ENCODE peak calls at places on chromosomes 7 and 10, in six cellular contexts. One of them, this sample, is unnamed.

GRCh38 chr10:33524966-33525365 is 190.5 kb upstream of the NRP1 start:
- DNase-seq in testis: no peak
- DNase-seq in colonic mucosa: no peak
- DNase-seq in PC-3: no peak
- DNase-seq in fibroblast of lung: peak; percentile 71
- DNase-seq in AG04450: peak; percentile 10
- DNase-seq in this sample: no peak

GRCh38 chr10:3433131-3433530 is 260.5 kb upstream of the PITRM1 start:
- DNase-seq in PC-3: no peak
- DNase-seq in testis: no peak
- DNase-seq in colonic mucosa: no peak
- DNase-seq in fibroblast of lung: no peak
- DNase-seq in AG04450: no peak
- DNase-seq in this sample: no peak

GRCh38 chr7:11665381-11665780 is 166.6 kb downstream of the THSD7A start:
- DNase-seq in AG04450: no peak
- DNase-seq in colonic mucosa: no peak
- DNase-seq in fibroblast of lung: no peak
- DNase-seq in testis: no peak
- DNase-seq in PC-3: no peak
- DNase-seq in this sample: no peak

GRCh38 chr7:148515237-148515636 is 75.3 kb upstream of the C7orf33 start:
- DNase-seq in PC-3: no peak
- DNase-seq in testis: no peak
- DNase-seq in AG04450: no peak
- DNase-seq in colonic mucosa: no peak
- DNase-seq in fibroblast of lung: peak; percentile 46
- DNase-seq in this sample: no peak

GRCh38 chr10:72445851-72446250 is 91.1 kb upstream of the DNAJB12 start:
- DNase-seq in colonic mucosa: no peak
- DNase-seq in fibroblast of lung: no peak
- DNase-seq in PC-3: no peak
- DNase-seq in AG04450: no peak
- DNase-seq in testis: no peak
- DNase-seq in this sample: no peak

GRCh38 chr10:102773986-102774385 is 30.2 kb downstream of the WBP1L start:
- DNase-seq in testis: no peak
- DNase-seq in fibroblast of lung: peak; percentile 50
- DNase-seq in colonic mucosa: no peak
- DNase-seq in PC-3: no peak
- DNase-seq in AG04450: no peak
- DNase-seq in this sample: no peak

GRCh38 chr7:881441-882234 is 5.3 kb downstream of the GET4 start:
- DNase-seq in fibroblast of lung: no peak
- DNase-seq in testis: no peak
- DNase-seq in AG04450: no peak
- DNase-seq in colonic mucosa: no peak
- DNase-seq in PC-3: no peak
- DNase-seq in this sample: no peak

GRCh38 chr10:23055424-23056191 is 39.8 kb upstream of the MSRB2 start:
- DNase-seq in testis: no peak
- DNase-seq in PC-3: no peak
- DNase-seq in fibroblast of lung: no peak
- DNase-seq in colonic mucosa: no peak
- DNase-seq in AG04450: no peak
- DNase-seq in this sample: no peak

GRCh38 chr7:138246391-138246790 is 170.1 kb downstream of the AKR1D1 start:
- DNase-seq in testis: no peak
- DNase-seq in AG04450: no peak
- DNase-seq in fibroblast of lung: no peak
- DNase-seq in PC-3: no peak
- DNase-seq in colonic mucosa: no peak
- DNase-seq in this sample: no peak

GRCh38 chr10:105743343-105744056 is 1102.4 kb downstream of the SORCS3 start:
- DNase-seq in testis: no peak
- DNase-seq in AG04450: no peak
- DNase-seq in colonic mucosa: no peak
- DNase-seq in fibroblast of lung: no peak
- DNase-seq in PC-3: no peak
- DNase-seq in this sample: no peak

GRCh38 chr7:46725136-46725535 is 804.1 kb upstream of the IGFBP3 start:
- DNase-seq in AG04450: no peak
- DNase-seq in fibroblast of lung: no peak
- DNase-seq in PC-3: no peak
- DNase-seq in testis: no peak
- DNase-seq in colonic mucosa: no peak
- DNase-seq in this sample: no peak

GRCh38 chr10:18179901-18180300 is 39.7 kb downstream of the CACNB2 start:
- DNase-seq in fibroblast of lung: peak; percentile 87
- DNase-seq in colonic mucosa: no peak
- DNase-seq in PC-3: peak; percentile 8
- DNase-seq in AG04450: no peak
- DNase-seq in testis: peak; percentile 43
- DNase-seq in this sample: no peak

GRCh38 chr7:158300427-158300826 is 287.2 kb downstream of the PTPRN2 start:
- DNase-seq in colonic mucosa: no peak
- DNase-seq in AG04450: no peak
- DNase-seq in testis: no peak
- DNase-seq in PC-3: no peak
- DNase-seq in fibroblast of lung: no peak
- DNase-seq in this sample: no peak

GRCh38 chr7:1295776-1296726 is 63.4 kb downstream of the UNCX start:
- DNase-seq in PC-3: no peak
- DNase-seq in AG04450: no peak
- DNase-seq in fibroblast of lung: no peak
- DNase-seq in testis: no peak
- DNase-seq in colonic mucosa: no peak
- DNase-seq in this sample: no peak

GRCh38 chr7:25180946-25181345 is 47.3 kb downstream of the NPVF start:
- DNase-seq in PC-3: no peak
- DNase-seq in colonic mucosa: no peak
- DNase-seq in testis: no peak
- DNase-seq in AG04450: no peak
- DNase-seq in fibroblast of lung: peak; percentile 3
- DNase-seq in this sample: no peak

GRCh38 chr7:128859232-128860157 is 3.2 kb upstream of the ATP6V1F start:
- DNase-seq in testis: no peak
- DNase-seq in colonic mucosa: no peak
- DNase-seq in PC-3: no peak
- DNase-seq in AG04450: no peak
- DNase-seq in fibroblast of lung: no peak
- DNase-seq in this sample: no peak

GRCh38 chr10:119031496-119032059 is 2.1 kb downstream of the NANOS1 start:
- DNase-seq in testis: no peak
- DNase-seq in PC-3: peak; percentile 3
- DNase-seq in fibroblast of lung: no peak
- DNase-seq in colonic mucosa: no peak
- DNase-seq in AG04450: no peak
- DNase-seq in this sample: no peak

GRCh38 chr7:18499407-18500197 is 4.1 kb downstream of the HDAC9 start:
- DNase-seq in PC-3: peak; percentile 62
- DNase-seq in colonic mucosa: no peak
- DNase-seq in AG04450: no peak
- DNase-seq in testis: no peak
- DNase-seq in fibroblast of lung: no peak
- DNase-seq in this sample: no peak

GRCh38 chr7:2482725-2483451 is 6.7 kb upstream of the GRIFIN start:
- DNase-seq in PC-3: no peak
- DNase-seq in AG04450: no peak
- DNase-seq in colonic mucosa: no peak
- DNase-seq in testis: no peak
- DNase-seq in fibroblast of lung: no peak
- DNase-seq in this sample: no peak

GRCh38 chr10:45380903-45381610 is 7.0 kb downstream of the ALOX5 start:
- DNase-seq in AG04450: no peak
- DNase-seq in PC-3: no peak
- DNase-seq in colonic mucosa: no peak
- DNase-seq in fibroblast of lung: no peak
- DNase-seq in testis: no peak
- DNase-seq in this sample: no peak

GRCh38 chr10:8412541-8412940 is 358.1 kb downstream of the GATA3 start:
- DNase-seq in PC-3: no peak
- DNase-seq in AG04450: no peak
- DNase-seq in colonic mucosa: no peak
- DNase-seq in testis: no peak
- DNase-seq in fibroblast of lung: no peak
- DNase-seq in this sample: no peak

GRCh38 chr10:71598673-71599072 is 120.9 kb downstream of the C10orf105 start:
- DNase-seq in fibroblast of lung: peak; percentile 18
- DNase-seq in AG04450: no peak
- DNase-seq in PC-3: no peak
- DNase-seq in colonic mucosa: peak; percentile 65
- DNase-seq in testis: peak; percentile 83
- DNase-seq in this sample: peak; percentile 84

GRCh38 chr7:11830582-11831382 is 1.2 kb downstream of the THSD7A start:
- DNase-seq in PC-3: no peak
- DNase-seq in AG04450: no peak
- DNase-seq in fibroblast of lung: peak; percentile 61
- DNase-seq in colonic mucosa: no peak
- DNase-seq in testis: no peak
- DNase-seq in this sample: no peak

GRCh38 chr7:44073664-44074348 is 8.4 kb upstream of the PGAM2 start:
- DNase-seq in testis: peak; percentile 52
- DNase-seq in fibroblast of lung: peak; percentile 77
- DNase-seq in colonic mucosa: peak; percentile 91
- DNase-seq in PC-3: peak; percentile 87
- DNase-seq in AG04450: no peak
- DNase-seq in this sample: peak; percentile 88

GRCh38 chr10:22568928-22569327 is 145.4 kb downstream of the PIP4K2A start:
- DNase-seq in testis: no peak
- DNase-seq in fibroblast of lung: no peak
- DNase-seq in PC-3: no peak
- DNase-seq in colonic mucosa: no peak
- DNase-seq in AG04450: no peak
- DNase-seq in this sample: no peak

GRCh38 chr10:118594392-118595063 is 920 bp downstream of the PRLHR start:
- DNase-seq in testis: peak; percentile 76
- DNase-seq in AG04450: no peak
- DNase-seq in PC-3: no peak
- DNase-seq in colonic mucosa: peak; percentile 22
- DNase-seq in fibroblast of lung: peak; percentile 33
- DNase-seq in this sample: no peak

GRCh38 chr10:98748298-98748697 is 301.6 kb upstream of the HPS1 start:
- DNase-seq in testis: peak; percentile 17
- DNase-seq in AG04450: peak; percentile 6
- DNase-seq in PC-3: peak; percentile 42
- DNase-seq in colonic mucosa: peak; percentile 21
- DNase-seq in fibroblast of lung: no peak
- DNase-seq in this sample: no peak

GRCh38 chr7:51123322-51124021 is 193.1 kb downstream of the COBL start:
- DNase-seq in AG04450: peak; percentile 38
- DNase-seq in fibroblast of lung: peak; percentile 89
- DNase-seq in testis: no peak
- DNase-seq in colonic mucosa: no peak
- DNase-seq in PC-3: peak; percentile 96
- DNase-seq in this sample: no peak

GRCh38 chr10:35211390-35211789 is 84.7 kb downstream of the CREM start:
- DNase-seq in fibroblast of lung: peak; percentile 19
- DNase-seq in AG04450: no peak
- DNase-seq in testis: no peak
- DNase-seq in PC-3: no peak
- DNase-seq in colonic mucosa: no peak
- DNase-seq in this sample: no peak
- H3K27ac ChIP-seq in fibroblast of lung: no peak overlapping the region
- H3K27ac ChIP-seq in AG04450: no peak overlapping the region
- H3K27ac ChIP-seq in testis: no peak overlapping the region
- H3K27ac ChIP-seq in PC-3: no peak overlapping the region
- H3K27ac ChIP-seq in colonic mucosa: no peak overlapping the region
- H3K27ac ChIP-seq in this sample: peak overlapping the region; percentile 59

GRCh38 chr7:98617051-98617959 is at the start of gene NPTX2:
- DNase-seq in colonic mucosa: peak; percentile 45
- DNase-seq in fibroblast of lung: peak; percentile 19
- DNase-seq in testis: peak; percentile 93
- DNase-seq in AG04450: no peak
- DNase-seq in PC-3: no peak
- DNase-seq in this sample: no peak
- TF ChIP-seq CTCF in colonic mucosa: no peak
- TF ChIP-seq CTCF in fibroblast of lung: no peak
- TF ChIP-seq CTCF in testis: no peak
- TF ChIP-seq CTCF in AG04450: no peak
- TF ChIP-seq CTCF in PC-3: no peak
- TF ChIP-seq CTCF in this sample: peak; percentile 21

DNA sequence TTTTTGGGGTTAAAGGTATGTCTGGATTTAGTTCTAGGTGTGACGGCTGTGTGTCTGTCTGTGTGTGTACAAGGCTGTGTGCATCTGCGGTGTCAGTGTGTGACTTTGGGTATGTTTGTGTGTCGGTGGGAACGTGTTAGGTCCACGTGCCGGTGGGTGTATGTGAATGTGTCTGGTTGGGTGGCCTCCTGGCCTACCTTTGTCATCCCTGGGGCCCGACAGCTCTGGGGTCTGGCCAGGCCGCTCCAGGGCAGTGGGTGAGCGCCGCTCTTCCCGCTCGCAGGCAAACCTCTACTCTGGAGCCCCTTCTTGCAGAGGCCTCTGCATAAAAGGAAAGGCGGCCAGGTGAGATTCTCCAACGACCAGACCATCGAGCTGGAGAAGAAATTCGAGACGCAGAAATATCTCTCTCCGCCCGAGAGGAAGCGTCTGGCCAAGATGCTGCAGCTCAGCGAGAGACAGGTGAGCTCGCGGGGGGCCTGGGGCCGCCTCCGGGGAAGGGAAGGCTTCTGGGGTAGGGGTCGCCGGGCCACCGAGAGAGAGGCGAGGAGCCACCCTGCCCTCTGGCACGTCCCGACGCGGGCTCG is 2.4 kb downstream of the HHEX start:
- DNase-seq in testis: no peak
- DNase-seq in colonic mucosa: no peak
- DNase-seq in fibroblast of lung: no peak
- DNase-seq in PC-3: no peak
- DNase-seq in AG04450: no peak
- DNase-seq in this sample: no peak
- H3K4me3 ChIP-seq in testis: peak overlapping the region; percentile 65
- H3K4me3 ChIP-seq in colonic mucosa: peak overlapping the region; percentile 17
- H3K4me3 ChIP-seq in fibroblast of lung: peak overlapping the region; percentile 23
- H3K4me3 ChIP-seq in PC-3: no peak overlapping the region
- H3K4me3 ChIP-seq in AG04450: peak overlapping the region; percentile 77
- H3K4me3 ChIP-seq in this sample: peak overlapping the region; percentile 82

DNA sequence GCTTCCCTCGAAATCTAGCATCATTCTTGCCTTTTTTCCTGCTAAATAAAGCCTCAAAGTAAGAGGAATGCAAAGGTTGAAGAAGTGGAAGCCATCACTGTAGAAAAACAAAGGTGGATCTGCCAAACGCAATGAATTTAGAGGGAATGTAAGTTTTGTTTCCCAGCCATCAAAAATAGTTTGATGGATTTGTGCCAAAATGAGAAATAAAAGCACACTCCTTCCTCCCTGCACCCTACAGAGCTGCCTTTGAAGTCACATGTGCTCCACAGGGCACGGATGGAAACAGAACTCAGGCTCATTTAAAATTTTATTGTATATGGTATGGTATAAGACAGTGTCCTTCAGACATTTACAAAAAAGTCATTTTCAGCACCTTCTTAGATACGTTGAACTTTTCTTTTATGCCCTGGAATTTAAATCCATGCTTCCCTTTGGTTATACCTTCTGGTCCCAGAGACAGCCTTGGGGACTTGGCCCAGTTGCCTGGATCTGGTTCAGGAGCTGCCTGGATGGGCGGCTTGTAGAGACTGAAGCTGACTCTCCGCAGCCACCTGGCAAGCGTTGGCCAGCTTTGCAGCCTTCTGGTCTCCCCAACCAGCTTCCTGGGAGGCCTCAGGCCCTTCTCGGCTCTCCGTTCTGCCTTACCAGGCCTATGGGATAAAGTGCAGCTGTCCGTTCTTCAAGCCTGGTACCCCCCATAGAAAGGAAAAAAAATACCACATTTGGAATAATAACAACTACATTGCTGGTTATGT is 228.5 kb upstream of the NEBL start:
- DNase-seq in colonic mucosa: no peak
- DNase-seq in AG04450: no peak
- DNase-seq in PC-3: no peak
- DNase-seq in fibroblast of lung: no peak
- DNase-seq in testis: no peak
- DNase-seq in this sample: no peak
- H3K27ac ChIP-seq in colonic mucosa: no peak overlapping the region
- H3K27ac ChIP-seq in AG04450: no peak overlapping the region
- H3K27ac ChIP-seq in PC-3: no peak overlapping the region
- H3K27ac ChIP-seq in fibroblast of lung: no peak overlapping the region
- H3K27ac ChIP-seq in testis: no peak overlapping the region
- H3K27ac ChIP-seq in this sample: no peak overlapping the region

This sample was measured in coronary artery.